ENCODE peak calls at places on chromosome 7, in six cellular contexts. S is lung microvascular endothelial cell; V is A549; H is heart left ventricle; R is activated T-helper 9 cell treated with anti-CD3 and anti-CD28 coated beads, Interleukin-2, amount 50 U/mL, for 16 hours; Y is astrocyte of the spinal cord. Z is an unnamed sample.

GRCh38 chr7:64625114-64626082 is 40.5 kb upstream of the ZNF107 start:
- DNase-seq in S (no peak), V (no peak), H (no peak), R (no peak), Y (no peak), Z (no peak)

GRCh38 chr7:153847828-153848227 is 204.4 kb upstream of the DPP6 start:
- DNase-seq in S (no peak), V (no peak), H (no peak), R (no peak), Y (no peak), Z (no peak)

GRCh38 chr7:27346531-27347260 is 104.1 kb downstream of the EVX1 start:
- DNase-seq in S (no peak), V (peak; percentile 96), H (peak; percentile 27), R (no peak), Y (peak; percentile 72), Z (no peak)

GRCh38 chr7:431658-432111 is 88.0 kb downstream of the PDGFA start:
- DNase-seq in S (no peak), V (no peak), H (no peak), R (no peak), Y (peak; percentile 24), Z (no peak)

GRCh38 chr7:11192506-11192905 is 218.8 kb downstream of the PHF14 start:
- DNase-seq in S (peak; percentile 5), V (no peak), H (no peak), R (no peak), Y (peak; percentile 36), Z (no peak)

GRCh38 chr7:2299131-2299829 is 15.0 kb downstream of the SNX8 start:
- DNase-seq in S (peak; percentile 80), V (no peak), H (peak; percentile 49), R (no peak), Y (peak; percentile 78), Z (peak; percentile 49)

GRCh38 chr7:141356096-141356495 is 195.1 kb upstream of the AGK start:
- DNase-seq in S (peak; percentile 89), V (no peak), H (no peak), R (no peak), Y (no peak), Z (no peak)

GRCh38 chr7:12391922-12392615 is 11.6 kb downstream of the VWDE start:
- DNase-seq in S (no peak), V (no peak), H (no peak), R (no peak), Y (no peak), Z (no peak)

GRCh38 chr7:40303996-40304395 is 169.2 kb downstream of the SUGCT start:
- DNase-seq in S (peak; percentile 55), V (no peak), H (no peak), R (no peak), Y (peak; percentile 70), Z (no peak)

GRCh38 chr7:26626687-26627086 is 237.7 kb downstream of the SKAP2 start:
- DNase-seq in S (no peak), V (no peak), H (no peak), R (no peak), Y (no peak), Z (no peak)

Z was measured in activated B cell treated with CpG ODN at 0.5 μM for 24 hours.